ENCODE peak calls at places on chromosomes 7 and 10, in six cellular contexts. D is A673, T is GM13976, G is progenitor cell of endocrine pancreas, A is left colon, E is cortex of kidney. L is an unnamed sample.

GRCh38 chr7:46522354-46522906 is 601.4 kb upstream of the IGFBP3 start:
- DNase-seq in E (no peak), D (no peak), G (no peak), A (no peak), T (no peak), L (no peak)

GRCh38 chr7:41834805-41835694 is 132.2 kb upstream of the INHBA start:
- DNase-seq in G (no peak), A (no peak), D (no peak), E (no peak), T (no peak), L (peak)

GRCh38 chr10:131178521-131178920 is 133.0 kb downstream of the TCERG1L start:
- DNase-seq in A (no peak), E (no peak), T (no peak), D (no peak), G (peak), L (no peak)

GRCh38 chr10:119439922-119440321 is 102.6 kb downstream of the RGS10 start:
- DNase-seq in G (no peak), T (no peak), A (no peak), E (no peak), D (no peak), L (no peak)

GRCh38 chr7:156609010-156609877 is 31.3 kb upstream of the RNF32 start:
- DNase-seq in A (peak), E (no peak), G (no peak), T (no peak), D (no peak), L (no peak)

GRCh38 chr10:12482586-12482985 is 133.2 kb downstream of the CAMK1D start:
- DNase-seq in A (no peak), G (no peak), T (no peak), D (no peak), E (no peak), L (no peak)

GRCh38 chr7:45342236-45342635 is 184.6 kb downstream of the RAMP3 start:
- DNase-seq in T (no peak), G (no peak), A (no peak), D (no peak), E (no peak), L (no peak)

GRCh38 chr10:97059006-97059871 is 126.5 kb downstream of the SLIT1 start:
- DNase-seq in E (no peak), T (no peak), A (no peak), D (no peak), G (no peak), L (no peak)

GRCh38 chr7:14156436-14156835 is 167.0 kb upstream of the ETV1 start:
- DNase-seq in G (no peak), D (no peak), E (no peak), T (no peak), A (no peak), L (no peak)

GRCh38 chr10:13969118-13969791 is 361.5 kb downstream of the FRMD4A start:
- DNase-seq in D (no peak), G (no peak), A (no peak), E (no peak), T (no peak), L (no peak)

GRCh38 chr7:94396606-94397005 is 1.9 kb downstream of the COL1A2 start:
- DNase-seq in G (no peak), D (peak), A (no peak), T (no peak), E (no peak), L (no peak)

L was measured in ovary.